ENCODE peak calls at places on chromosomes 16 and 17, in four cellular contexts. Z is fibroblast of lung; E is activated T-helper 9 cell treated with anti-CD3 and anti-CD28 coated beads, Interleukin-2, amount 50 U/mL, for 16 hours; N is lower leg skin. R is an unnamed sample.
A peak's percentile ranks its signal among the peaks of the same experiment; 100 is the strongest.

GRCh38 chr17:49747632-49748031 is 16.3 kb downstream of the FAM117A start:
- DNase-seq in Z (no peak), N (no peak), E (no peak), R (no peak)

GRCh38 chr17:40530988-40531971 is 29.9 kb upstream of the TNS4 start:
- DNase-seq in E (peak; percentile 53), Z (no peak), N (peak; percentile 85), R (peak; percentile 46)

GRCh38 chr16:66256919-66257318 is 109.6 kb upstream of the CDH5 start:
- DNase-seq in E (no peak), Z (no peak), N (peak; percentile 62), R (no peak)

GRCh38 chr16:9058211-9058610 is 33.2 kb upstream of the HAPSTR1 start:
- DNase-seq in Z (no peak), N (no peak), E (no peak), R (no peak)

GRCh38 chr16:84648595-84649510 is 542 bp downstream of the KLHL36 start:
- DNase-seq in N (peak; percentile 86), E (peak; percentile 33), Z (peak; percentile 13), R (peak; percentile 30)

GRCh38 chr16:85253127-85253941 is 141.1 kb upstream of the CIBAR2 start:
- DNase-seq in Z (no peak), N (no peak), E (peak; percentile 30), R (peak; percentile 81)

GRCh38 chr17:77607606-77608005 is 350.9 kb upstream of the TNRC6C start:
- DNase-seq in E (no peak), Z (no peak), N (peak; percentile 64), R (no peak)

GRCh38 chr17:77692571-77693161 is 265.8 kb upstream of the TNRC6C start:
- DNase-seq in Z (no peak), N (peak; percentile 73), E (peak; percentile 6), R (no peak)

GRCh38 chr16:2512920-2513404 is 790 bp upstream of the ATP6V0C start:
- DNase-seq in N (no peak), E (no peak), Z (no peak), R (no peak)

GRCh38 chr16:27486760-27487159 is 63.0 kb downstream of the GTF3C1 start:
- DNase-seq in Z (no peak), N (no peak), E (no peak), R (no peak)

GRCh38 chr17:10737168-10737622 is 7.4 kb upstream of the TMEM220 start:
- DNase-seq in E (no peak), N (peak; percentile 91), Z (peak; percentile 67), R (peak; percentile 51)

R was measured in stimulated activated effector memory CD8-positive, alpha-beta T cell treated with anti-CD3 and anti-CD28 coated beads, Interleukin-12 subunit alpha, Interleukin-12 subunit beta, amount 100 ng/mL, for 72 hours.